ENCODE peak calls at places on chromosomes 4 and X, in eight cellular contexts. D, Z, E, U, Y, P, I and F are unnamed samples.
A peak's percentile ranks its signal among the peaks of the same experiment; 100 is the strongest.

GRCh38 chrX:148572332-148572731 is 71.9 kb downstream of the AFF2 start:
- DNase-seq in Z (no peak), U (no peak), D (no peak), P (no peak), Y (no peak), I (no peak), E (no peak), F (no peak)

GRCh38 chr4:98662619-98663225 is 4.3 kb upstream of the TSPAN5 start:
- DNase-seq in I (peak; percentile 9), Z (peak; percentile 64), U (no peak), Y (no peak), P (no peak), D (no peak), E (no peak), F (no peak)

GRCh38 chr4:61619528-61619927 is 419.4 kb downstream of the ADGRL3 start:
- DNase-seq in I (no peak), U (no peak), Y (no peak), D (no peak), P (no peak), E (no peak), Z (no peak), F (no peak)

GRCh38 chr4:128159967-128160366 is 98.9 kb downstream of the LARP1B start:
- DNase-seq in Z (no peak), P (no peak), I (peak; percentile 97), U (no peak), E (no peak), D (no peak), Y (no peak), F (no peak)

GRCh38 chr4:20687894-20688293 is 12.4 kb upstream of the PACRGL start:
- DNase-seq in Z (no peak), U (no peak), D (no peak), E (no peak), I (peak; percentile 75), P (no peak), Y (no peak), F (no peak)

GRCh38 chr4:2419814-2420213 is 1.1 kb downstream of the CFAP99 start:
- DNase-seq in E (no peak), I (no peak), Z (no peak), P (no peak), D (no peak), U (peak; percentile 91), Y (no peak), F (no peak)

GRCh38 chrX:105190252-105190853 is 30.1 kb downstream of the TEX13A start:
- DNase-seq in U (peak; percentile 16), P (no peak), Z (peak; percentile 50), D (no peak), Y (no peak), I (peak; percentile 6), E (no peak), F (no peak)

GRCh38 chr4:141417387-141417786 is 196.7 kb downstream of the ZNF330 start:
- DNase-seq in Y (no peak), P (no peak), U (no peak), D (no peak), E (no peak), I (peak; percentile 73), Z (no peak), F (no peak)

GRCh38 chr4:4672397-4672796 is 130.5 kb upstream of the STX18 start:
- DNase-seq in D (no peak), U (no peak), Y (no peak), P (no peak), I (no peak), E (no peak), Z (no peak), F (no peak)

GRCh38 chr4:15444276-15444675 is 16.4 kb downstream of the C1QTNF7 start:
- DNase-seq in Z (no peak), Y (no peak), D (no peak), U (no peak), E (no peak), P (peak; percentile 52), I (no peak), F (no peak)

GRCh38 chrX:123859409-123859827 is 435 bp upstream of the XIAP start:
- DNase-seq in P (no peak), Y (no peak), E (peak; percentile 77), D (no peak), U (peak; percentile 72), I (no peak), Z (peak; percentile 74), F (no peak)

GRCh38 chrX:30224541-30224940 is 5.9 kb upstream of the MAGEB3 start:
- DNase-seq in Z (no peak), D (no peak), E (no peak), I (no peak), Y (no peak), U (no peak), P (no peak), F (no peak)

GRCh38 chr4:19074061-19074460 is 1052.5 kb upstream of the LCORL start:
- DNase-seq in P (no peak), E (no peak), Y (no peak), Z (no peak), I (no peak), D (no peak), U (no peak), F (no peak)

GRCh38 chr4:157220026-157220881 is at the start of gene GRIA2:
- DNase-seq in Z (peak; percentile 86), D (no peak), I (peak; percentile 54), U (peak; percentile 65), P (peak; percentile 91), E (peak; percentile 53), Y (no peak), F (peak; percentile 67)

GRCh38 chr4:137420901-137421384 is 111.4 kb downstream of the PCDH18 start:
- DNase-seq in Y (no peak), P (peak; percentile 82), E (no peak), U (no peak), Z (no peak), D (no peak), I (no peak), F (no peak)

GRCh38 chrX:29478336-29479069 is 736.9 kb upstream of the MAGEB2 start:
- DNase-seq in P (no peak), Y (no peak), E (no peak), Z (peak; percentile 43), I (peak; percentile 26), U (peak; percentile 7), D (no peak), F (no peak)

GRCh38 chr4:19010766-19011165 is 989.2 kb upstream of the LCORL start:
- DNase-seq in U (no peak), P (no peak), Y (no peak), I (no peak), E (no peak), Z (no peak), D (no peak), F (no peak)

GRCh38 chrX:98380106-98380505 is 1496.4 kb downstream of the RPA4 start:
- DNase-seq in Z (peak; percentile 57), P (no peak), D (no peak), I (no peak), E (no peak), U (no peak), Y (no peak), F (no peak)

GRCh38 chrX:107551546-107551945 is 76.8 kb upstream of the PRPS1 start:
- DNase-seq in P (no peak), Y (no peak), U (no peak), D (no peak), E (no peak), Z (no peak), I (no peak), F (no peak)

GRCh38 chrX:107542500-107542899 is 85.8 kb upstream of the PRPS1 start:
- DNase-seq in Z (no peak), Y (no peak), P (no peak), I (peak; percentile 34), E (no peak), D (no peak), U (peak; percentile 6), F (no peak)

GRCh38 chrX:107548775-107549174 is 79.5 kb upstream of the PRPS1 start:
- DNase-seq in Z (no peak), E (no peak), P (no peak), Y (no peak), D (no peak), U (no peak), I (no peak), F (no peak)

GRCh38 chrX:107549504-107549903 is 78.8 kb upstream of the PRPS1 start:
- DNase-seq in D (no peak), P (no peak), E (no peak), Z (no peak), Y (no peak), I (no peak), U (no peak), F (no peak)

GRCh38 chrX:107547621-107548020 is 80.7 kb upstream of the PRPS1 start:
- DNase-seq in Y (no peak), U (no peak), E (no peak), I (no peak), P (no peak), Z (no peak), D (no peak), F (no peak)
- TF ChIP-seq CTCF in Y (no peak), U (no peak), E (no peak), I (no peak), P (no peak), Z (no peak), D (no peak), F (no peak)

DNA sequence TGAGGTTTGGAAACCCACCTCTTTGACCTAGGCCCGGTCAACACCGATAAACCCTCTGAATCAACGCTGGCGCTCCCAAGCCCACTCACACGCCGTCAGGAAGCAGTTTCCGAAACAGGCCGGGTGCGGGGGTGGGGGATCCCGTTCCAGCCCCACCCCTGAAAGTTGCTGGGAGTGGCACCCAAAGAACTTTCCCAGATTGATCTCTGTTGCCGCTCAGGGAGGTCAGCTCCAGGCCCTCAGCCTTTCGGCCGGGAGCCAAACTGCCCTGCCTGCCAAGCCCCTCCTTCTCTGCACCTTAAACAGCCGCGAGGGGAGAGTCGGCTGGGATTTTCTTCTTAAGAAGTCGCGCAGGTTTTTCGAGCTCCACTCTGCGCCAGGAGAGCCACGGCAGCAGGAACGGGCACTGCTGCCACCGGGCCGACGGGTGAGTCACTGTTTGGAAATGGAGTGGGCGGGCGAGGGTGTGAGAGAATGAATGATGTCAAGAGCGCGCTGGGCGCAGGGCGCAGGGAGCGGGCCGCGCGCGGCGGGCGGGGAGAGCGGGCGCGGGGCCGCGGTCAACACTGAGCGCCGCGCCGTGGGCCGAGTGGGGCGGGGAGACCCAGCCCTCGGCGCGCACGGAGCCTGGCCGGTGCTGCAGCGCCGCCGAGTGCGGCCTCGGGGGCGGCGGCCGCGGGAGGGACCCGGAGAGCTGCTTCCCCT is at the start of gene SGMS2:
- DNase-seq in E (peak; percentile 82), Z (peak; percentile 64), P (peak; percentile 95), U (peak; percentile 94), D (no peak), Y (peak; percentile 48), I (peak; percentile 84), F (peak; percentile 88)
- TF ChIP-seq POLR2A in E (peak; percentile 2), Z (no peak), P (peak; percentile 89), U (peak; percentile 90), D (peak; percentile 50), Y (peak; percentile 76), I (peak; percentile 83), F (peak; percentile 65)

GRCh38 chr4:76688737-76689078 is 209.2 kb downstream of the SOWAHB start:
- DNase-seq in Z (no peak), P (no peak), Y (no peak), I (peak; percentile 38), U (no peak), D (no peak), E (no peak), F (no peak)
- H3K4me3 ChIP-seq in Z (peak overlapping the region; percentile 76), P (peak overlapping the region; percentile 18), Y (peak overlapping the region; percentile 54), I (peak overlapping the region; percentile 97), U (no peak overlapping the region), D (peak overlapping the region; percentile 79), E (peak overlapping the region; percentile 54), F (peak overlapping the region; percentile 26)

GRCh38 chr4:134756456-134756855 is 554.9 kb upstream of the PABPC4L start:
- DNase-seq in I (no peak), U (no peak), Y (no peak), D (no peak), Z (no peak), E (no peak), P (no peak), F (no peak)

GRCh38 chr4:134762053-134762452 is 560.5 kb upstream of the PABPC4L start:
- DNase-seq in U (no peak), E (no peak), Y (no peak), D (no peak), Z (peak; percentile 50), I (no peak), P (no peak), F (no peak)
- TF ChIP-seq CTCF in U (no peak), E (no peak), Y (no peak), D (no peak), Z (peak; percentile 19), I (no peak), P (no peak), F (no peak)